ENCODE peak calls at places on chromosomes 1 and 21, in eight cellular contexts. V is cardiac muscle cell, R is mesothelial cell of epicardium, H is cardiac fibroblast, F is transverse colon, T is uterus, K is stomach, B is B cell. U is an unnamed sample.

GRCh38 chr1:82903626-82904025 is 1095.3 kb downstream of the TTLL7 start:
- DNase-seq in V (no peak), H (no peak), T (no peak), B (no peak), R (no peak), K (no peak), F (no peak), U (no peak)

GRCh38 chr1:246583448-246584185 is 17.4 kb downstream of the CNST start:
- DNase-seq in H (peak; percentile 73), F (peak; percentile 53), V (peak; percentile 84), K (peak; percentile 44), B (no peak), R (no peak), T (no peak), U (no peak)

GRCh38 chr1:201655910-201656669 is 117.2 kb downstream of the NAV1 start:
- DNase-seq in V (no peak), B (no peak), H (no peak), F (peak; percentile 44), T (peak; percentile 44), R (no peak), K (no peak), U (no peak)

GRCh38 chr1:23673086-23673813 is 18.4 kb upstream of the RPL11 start:
- DNase-seq in R (peak; percentile 63), H (peak; percentile 66), V (peak; percentile 54), K (peak; percentile 58), T (no peak), F (peak; percentile 24), B (no peak), U (peak; percentile 41)

GRCh38 chr1:195012995-195013394 is 1595.2 kb downstream of the KCNT2 start:
- DNase-seq in R (no peak), K (no peak), F (no peak), B (no peak), T (no peak), V (no peak), H (no peak), U (no peak)

GRCh38 chr1:41741244-41741643 is 177.5 kb downstream of the HIVEP3 start:
- DNase-seq in T (no peak), B (no peak), V (no peak), R (no peak), F (no peak), H (no peak), K (no peak), U (no peak)

GRCh38 chr1:8016244-8017241 is 9.6 kb downstream of the ERRFI1 start:
- DNase-seq in B (no peak), V (peak; percentile 41), F (no peak), T (no peak), K (no peak), R (no peak), H (peak; percentile 51), U (no peak)

GRCh38 chr1:167362638-167363037 is 142.0 kb downstream of the POU2F1 start:
- DNase-seq in V (no peak), B (no peak), H (no peak), T (no peak), R (no peak), K (no peak), F (no peak), U (no peak)

GRCh38 chr21:44304846-44305245 is 5.0 kb downstream of the PFKL start:
- DNase-seq in K (peak; percentile 43), F (peak; percentile 64), B (peak; percentile 81), H (peak; percentile 48), V (peak; percentile 56), R (peak; percentile 70), T (peak; percentile 42), U (peak; percentile 56)

GRCh38 chr1:78839704-78840277 is 166.7 kb downstream of the ADGRL4 start:
- DNase-seq in B (peak; percentile 24), T (no peak), V (peak; percentile 59), K (peak; percentile 32), F (no peak), R (no peak), H (peak; percentile 81), U (peak; percentile 49)
- TF ChIP-seq CTCF in B (peak; percentile 77), T (peak; percentile 39), V (peak; percentile 58), K (no peak), F (peak; percentile 52), R (peak; percentile 69), H (peak; percentile 56), U (peak; percentile 36)

GRCh38 chr1:234746798-234747196 is 136.8 kb upstream of the IRF2BP2 start:
- DNase-seq in V (no peak), F (no peak), B (no peak), T (no peak), R (no peak), K (no peak), H (no peak), U (peak; percentile 18)

GRCh38 chr1:234748066-234748465 is 138.1 kb upstream of the IRF2BP2 start:
- DNase-seq in F (no peak), T (no peak), B (no peak), K (no peak), H (no peak), R (no peak), V (no peak), U (no peak)

GRCh38 chr1:234748713-234749112 is 138.7 kb upstream of the IRF2BP2 start:
- DNase-seq in V (no peak), B (no peak), H (no peak), R (no peak), F (no peak), T (no peak), K (no peak), U (no peak)

GRCh38 chr1:234745844-234746797 is 136.1 kb upstream of the IRF2BP2 start:
- DNase-seq in R (no peak), T (no peak), K (no peak), V (peak; percentile 57), B (no peak), F (no peak), H (peak; percentile 33), U (no peak)

GRCh38 chr1:234743866-234744581 is 134.0 kb upstream of the IRF2BP2 start:
- DNase-seq in F (no peak), V (peak; percentile 77), B (no peak), R (no peak), H (no peak), K (no peak), T (peak; percentile 39), U (no peak)
- TF ChIP-seq CTCF in F (no peak), V (peak; percentile 9), B (no peak), R (no peak), H (no peak), K (no peak), T (peak; percentile 11), U (no peak)

GRCh38 chr1:100387644-100388350 is 35.5 kb downstream of the CDC14A start:
- DNase-seq in R (no peak), B (no peak), T (no peak), F (no peak), K (no peak), H (peak; percentile 44), V (peak; percentile 7), U (no peak)

GRCh38 chr1:100383743-100384405 is 31.6 kb downstream of the CDC14A start:
- DNase-seq in B (no peak), H (no peak), K (no peak), V (no peak), T (no peak), F (no peak), R (no peak), U (no peak)

GRCh38 chr1:100390507-100390906 is 38.2 kb downstream of the CDC14A start:
- DNase-seq in V (no peak), F (no peak), R (no peak), K (no peak), B (no peak), H (no peak), T (no peak), U (no peak)

GRCh38 chr1:100391675-100392074 is 39.4 kb downstream of the CDC14A start:
- DNase-seq in B (no peak), F (no peak), K (no peak), V (no peak), R (no peak), T (no peak), H (no peak), U (no peak)

GRCh38 chr1:100387209-100387608 is 34.9 kb downstream of the CDC14A start:
- DNase-seq in T (no peak), K (no peak), V (peak; percentile 56), R (no peak), H (peak; percentile 57), F (no peak), B (no peak), U (no peak)
- TF ChIP-seq CTCF in T (no peak), K (no peak), V (no peak), R (no peak), H (no peak), F (no peak), B (no peak), U (no peak)

DNA sequence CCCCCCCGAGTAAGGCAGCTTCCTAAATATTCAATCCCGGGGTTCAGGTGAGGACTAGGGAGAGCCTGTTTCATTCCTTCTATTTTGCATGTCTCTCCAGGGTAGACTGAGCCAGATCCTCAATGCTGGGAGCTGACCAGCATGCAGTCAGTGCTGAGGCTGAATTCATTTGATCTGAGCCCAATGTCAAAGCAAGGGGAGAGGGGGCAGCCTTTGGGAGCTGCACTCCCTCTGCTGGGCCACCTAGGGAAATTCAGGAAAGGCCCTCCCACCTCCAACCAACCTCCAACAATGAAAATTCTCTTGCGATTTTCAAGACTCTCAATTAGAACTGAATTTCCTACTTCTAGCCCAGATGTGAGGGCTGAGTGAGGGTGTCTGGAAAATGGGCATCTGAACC is 371.2 kb downstream of the NPHP4 start:
- DNase-seq in F (no peak), V (no peak), R (peak; percentile 61), T (no peak), B (no peak), H (no peak), K (no peak), U (no peak)
- TF ChIP-seq CTCF in F (peak; percentile 32), V (no peak), R (peak; percentile 70), T (no peak), B (no peak), H (no peak), K (no peak), U (no peak)

GRCh38 chr1:197331565-197331964 is 63.5 kb downstream of the CRB1 start:
- DNase-seq in F (no peak), T (no peak), V (no peak), H (no peak), B (no peak), K (no peak), R (no peak), U (no peak)

GRCh38 chr1:197330213-197330612 is 62.2 kb downstream of the CRB1 start:
- DNase-seq in K (no peak), B (no peak), V (no peak), R (no peak), F (no peak), H (no peak), T (no peak), U (no peak)

DNA sequence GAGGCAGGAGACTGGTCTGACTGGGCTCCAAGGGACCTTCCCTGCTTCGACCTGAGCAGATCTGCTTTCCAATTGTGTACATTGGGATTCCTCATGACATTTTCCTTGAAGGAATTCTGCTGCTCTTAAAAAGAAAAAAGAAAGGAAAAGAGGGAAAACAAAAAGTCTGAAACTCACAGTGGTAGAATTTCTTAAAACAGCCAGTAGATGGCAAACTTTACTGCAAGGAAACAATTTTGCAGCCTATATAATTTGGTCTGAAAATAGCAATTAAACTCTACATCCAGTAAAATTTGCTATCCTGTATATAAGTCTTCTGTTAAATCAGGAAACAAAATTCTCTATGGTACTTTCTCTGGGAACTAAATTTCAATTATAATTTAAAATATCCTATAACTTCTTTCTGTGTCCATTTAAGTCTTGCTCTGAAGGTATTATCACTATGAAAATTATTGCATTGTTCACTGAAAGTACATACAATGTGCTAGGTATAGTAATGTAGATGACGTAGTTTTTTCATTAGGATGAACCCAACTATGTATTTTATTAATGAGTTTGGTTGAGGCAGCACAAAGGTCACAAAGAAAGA is 59.8 kb downstream of the CRB1 start:
- DNase-seq in V (peak; percentile 38), H (peak; percentile 27), K (no peak), F (no peak), B (no peak), T (no peak), R (no peak), U (no peak)
- TF ChIP-seq CTCF in V (peak; percentile 63), H (peak; percentile 66), K (no peak), F (peak; percentile 41), B (peak; percentile 56), T (peak; percentile 13), R (peak; percentile 84), U (peak; percentile 56)

GRCh38 chr1:212498243-212498642 is 65.5 kb downstream of the NENF start:
- DNase-seq in T (peak; percentile 51), B (no peak), H (peak; percentile 57), K (no peak), V (peak; percentile 93), R (no peak), F (no peak), U (peak; percentile 27)
- TF ChIP-seq CTCF in T (no peak), B (no peak), H (no peak), K (no peak), V (no peak), R (no peak), F (no peak), U (no peak)

U was measured in Calu3.